ENCODE peak calls at places on chromosomes 5 and 9, in six cellular contexts. O is lung; V is fibroblast of lung; M is AG04449; R is ureter; B is stimulated activated naive CD8-positive, alpha-beta T cell treated with anti-CD3 and anti-CD28 coated beads, Interleukin-15, Interleukin-2, amounts not matched to agents 100 U/mL and 50 U/mL, for 24 hours. G is an unnamed sample.

GRCh38 chr5:126970517-126971017 is 59.8 kb downstream of the MARCHF3 start:
- DNase-seq in O (no peak), V (peak), M (peak), R (no peak), B (no peak), G (no peak)

GRCh38 chr9:76817489-76817888 is 53.3 kb downstream of the PCA3 start:
- DNase-seq in O (no peak), V (peak), M (no peak), R (no peak), B (no peak), G (no peak)

GRCh38 chr9:98037362-98037761 is 19.2 kb upstream of the NANS start:
- DNase-seq in O (no peak), V (no peak), M (no peak), R (peak), B (no peak), G (no peak)

GRCh38 chr5:151181818-151182217 is 24.2 kb upstream of the ANXA6 start:
- DNase-seq in O (no peak), V (no peak), M (no peak), R (peak), B (no peak), G (no peak)

GRCh38 chr9:15837079-15837679 is 284.3 kb downstream of the CCDC171 start:
- DNase-seq in O (no peak), V (peak), M (peak), R (no peak), B (peak), G (peak)

GRCh38 chr5:136004436-136004835 is 24.4 kb upstream of the TGFBI start:
- DNase-seq in O (no peak), V (peak), M (no peak), R (no peak), B (no peak), G (no peak)

GRCh38 chr5:172123269-172123692 is 64.7 kb downstream of the STK10 start:
- DNase-seq in O (peak), V (peak), M (no peak), R (peak), B (no peak), G (peak)

GRCh38 chr9:18989865-18990264 is 43.1 kb downstream of the SAXO1 start:
- DNase-seq in O (no peak), V (no peak), M (no peak), R (no peak), B (no peak), G (no peak)

GRCh38 chr5:112479418-112479817 is 60.3 kb upstream of the EPB41L4A start:
- DNase-seq in O (no peak), V (peak), M (peak), R (peak), B (no peak), G (no peak)

GRCh38 chr9:20390400-20390799 is 231.9 kb downstream of the MLLT3 start:
- DNase-seq in O (no peak), V (no peak), M (no peak), R (no peak), B (no peak), G (no peak)

GRCh38 chr9:89427621-89428221 is 70.2 kb downstream of the SEMA4D start:
- DNase-seq in O (no peak), V (no peak), M (no peak), R (no peak), B (peak), G (no peak)

GRCh38 chr5:64680289-64680688 is 10.0 kb upstream of the SHISAL2B start:
- DNase-seq in O (no peak), V (no peak), M (no peak), R (no peak), B (no peak), G (no peak)

GRCh38 chr5:149422429-149423286 is 43.6 kb upstream of the IL17B start:
- DNase-seq in O (peak), V (peak), M (no peak), R (no peak), B (no peak), G (no peak)

GRCh38 chr9:130137870-130138653 is 34.1 kb upstream of the NCS1 start:
- DNase-seq in O (peak), V (peak), M (peak), R (peak), B (no peak), G (no peak)

GRCh38 chr5:98398465-98398864 is 375.0 kb upstream of the RGMB start:
- DNase-seq in O (no peak), V (no peak), M (no peak), R (no peak), B (no peak), G (peak)

GRCh38 chr5:78806544-78806943 is 158.0 kb upstream of the LHFPL2 start:
- DNase-seq in O (no peak), V (peak), M (peak), R (no peak), B (no peak), G (no peak)

GRCh38 chr5:134129411-134130238 is 15.1 kb downstream of the TCF7 start:
- DNase-seq in O (no peak), V (no peak), M (no peak), R (no peak), B (no peak), G (no peak)

GRCh38 chr5:12777342-12777741 is 873.1 kb upstream of the CTNND2 start:
- DNase-seq in O (no peak), V (no peak), M (no peak), R (no peak), B (no peak), G (no peak)

GRCh38 chr9:8437259-8437658 is 637.7 kb upstream of the DMAC1 start:
- DNase-seq in O (no peak), V (no peak), M (no peak), R (no peak), B (no peak), G (no peak)

GRCh38 chr5:138905541-138905940 is 30.4 kb upstream of the LRRTM2 start:
- DNase-seq in O (no peak), V (no peak), M (peak), R (no peak), B (no peak), G (no peak)

GRCh38 chr5:127930311-127930710 is 153.3 kb upstream of the SLC12A2 start:
- DNase-seq in O (no peak), V (no peak), M (no peak), R (no peak), B (no peak), G (no peak)

GRCh38 chr5:2167671-2168070 is 284.9 kb upstream of the IRX4 start:
- DNase-seq in O (no peak), V (no peak), M (no peak), R (no peak), B (no peak), G (no peak)

G was measured in globus pallidus.